ENCODE peak calls at places on chromosomes 6 and 20, in six cellular contexts. Q is A549, T is neuronal stem cell, E is Karpas-422, N is fibroblast of lung, B is GM23248. D is an unnamed sample.

GRCh38 chr6:114080891-114081510 is 110.1 kb upstream of the HDAC2 start:
- DNase-seq in E (no peak), N (peak), Q (no peak), T (no peak), B (peak), D (no peak)

GRCh38 chr6:16059496-16059895 is 69.4 kb upstream of the MYLIP start:
- DNase-seq in E (no peak), Q (no peak), T (no peak), N (no peak), B (no peak), D (no peak)

GRCh38 chr6:95518630-95519227 is 58.6 kb upstream of the MANEA start:
- DNase-seq in N (no peak), Q (no peak), T (no peak), E (no peak), B (no peak), D (no peak)

GRCh38 chr6:79810153-79810806 is 137.1 kb downstream of the ELOVL4 start:
- DNase-seq in Q (no peak), N (no peak), E (no peak), B (no peak), T (peak), D (no peak)

GRCh38 chr6:24547243-24547642 is 52.5 kb downstream of the ALDH5A1 start:
- DNase-seq in T (no peak), E (peak), N (no peak), Q (no peak), B (peak), D (no peak)

GRCh38 chr6:28807682-28808280 is 116.0 kb downstream of the TRIM27 start:
- DNase-seq in E (peak), B (peak), Q (no peak), N (peak), T (no peak), D (peak)

GRCh38 chr20:9570612-9571011 is 56.2 kb downstream of the LAMP5 start:
- DNase-seq in B (no peak), T (no peak), N (no peak), E (no peak), Q (no peak), D (no peak)

GRCh38 chr6:53417141-53417540 is 68.4 kb upstream of the ELOVL5 start:
- DNase-seq in Q (no peak), E (no peak), T (no peak), N (no peak), B (no peak), D (no peak)

GRCh38 chr20:58450259-58450658 is 61.2 kb downstream of the VAPB start:
- DNase-seq in T (no peak), Q (no peak), E (no peak), B (peak), N (no peak), D (no peak)

GRCh38 chr6:30397697-30398096 is 52.7 kb downstream of the RPP21 start:
- DNase-seq in T (no peak), N (no peak), E (peak), Q (no peak), B (no peak), D (no peak)

GRCh38 chr20:23753589-23753988 is 2.9 kb upstream of the CST1 start:
- DNase-seq in Q (no peak), B (no peak), N (no peak), E (no peak), T (no peak), D (no peak)

GRCh38 chr6:43243649-43244321 is 504 bp downstream of the TTBK1 start:
- DNase-seq in E (no peak), N (no peak), B (no peak), T (no peak), Q (no peak), D (no peak)

GRCh38 chr6:8180327-8181161 is 78.2 kb upstream of the EEF1E1 start:
- DNase-seq in N (peak), E (no peak), B (peak), Q (no peak), T (peak), D (peak)

GRCh38 chr20:38171301-38172010 is 6.4 kb upstream of the TGM2 start:
- DNase-seq in N (no peak), T (no peak), Q (no peak), E (no peak), B (peak), D (no peak)

GRCh38 chr20:50392138-50392866 is 117.9 kb upstream of the PTPN1 start:
- DNase-seq in E (no peak), B (no peak), T (no peak), N (no peak), Q (no peak), D (peak)

GRCh38 chr6:159060107-159060506 is 15.3 kb upstream of the TAGAP start:
- DNase-seq in B (no peak), Q (no peak), N (no peak), E (no peak), T (no peak), D (no peak)

GRCh38 chr20:33415948-33416347 is 14.6 kb upstream of the CDK5RAP1 start:
- DNase-seq in N (peak), T (peak), B (peak), Q (peak), E (peak), D (peak)

GRCh38 chr6:108193835-108194234 is 28.0 kb downstream of the NR2E1 start:
- DNase-seq in E (no peak), B (no peak), N (no peak), Q (no peak), T (no peak), D (no peak)

GRCh38 chr20:3932277-3933073 is 43.3 kb downstream of the PANK2 start:
- DNase-seq in B (peak), E (no peak), T (no peak), Q (no peak), N (peak), D (no peak)
- H3K4me2 ChIP-seq in B (peak), E (no peak), T (no peak), Q (peak), N (peak), D (peak)

DNA sequence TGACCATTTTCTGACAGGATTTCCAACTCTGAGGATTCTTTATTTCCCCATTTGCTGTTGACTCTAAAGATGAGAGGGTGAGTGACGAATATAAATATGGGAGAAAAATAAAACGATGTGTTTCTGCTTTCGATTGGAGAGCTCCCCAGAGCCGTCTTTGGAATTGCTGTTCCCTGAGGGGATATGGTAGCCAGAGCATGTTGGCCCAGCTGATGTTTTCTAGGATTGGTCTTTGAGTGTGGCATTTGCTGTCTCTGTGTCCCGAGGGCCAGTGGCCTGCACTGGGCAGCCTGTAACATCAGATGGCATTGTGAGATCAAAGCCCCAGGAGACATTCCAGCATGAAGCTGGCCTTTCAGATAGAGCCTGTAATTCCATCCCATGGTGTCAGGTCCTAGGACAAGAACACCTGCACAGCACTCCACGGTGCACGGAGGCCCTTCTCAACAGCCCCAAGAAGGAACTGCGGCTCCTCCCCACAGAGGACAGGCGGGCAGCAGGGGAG is 26.7 kb downstream of the PKIG start:
- DNase-seq in Q (no peak), B (no peak), T (no peak), N (no peak), E (no peak), D (no peak)
- H3K4me2 ChIP-seq in Q (peak), B (peak), T (no peak), N (peak), E (peak), D (peak)

GRCh38 chr6:26494117-26494516 is 6.0 kb upstream of the BTN1A1 start:
- DNase-seq in E (no peak), N (no peak), Q (no peak), B (no peak), T (no peak), D (no peak)

GRCh38 chr6:26493258-26493657 is 6.8 kb upstream of the BTN1A1 start:
- DNase-seq in B (peak), Q (no peak), T (no peak), N (peak), E (peak), D (no peak)

GRCh38 chr6:26500102-26500501 is at the start of gene BTN1A1:
- DNase-seq in N (no peak), Q (no peak), B (no peak), E (no peak), T (no peak), D (no peak)

GRCh38 chr6:26501482-26501986 is 1.4 kb downstream of the BTN1A1 start:
- DNase-seq in E (no peak), B (peak), Q (no peak), N (peak), T (no peak), D (no peak)

GRCh38 chr6:26497610-26498009 is 2.5 kb upstream of the BTN1A1 start:
- DNase-seq in N (no peak), Q (no peak), B (no peak), E (no peak), T (no peak), D (no peak)
- H3K4me2 ChIP-seq in N (no peak), Q (no peak), B (no peak), E (no peak), T (no peak), D (no peak)

GRCh38 chr6:110687326-110687725 is 127.9 kb downstream of the CDK19 start:
- DNase-seq in Q (no peak), T (no peak), B (no peak), E (no peak), N (no peak), D (no peak)
- H3K4me2 ChIP-seq in Q (no peak), T (no peak), B (no peak), E (no peak), N (no peak), D (no peak)

DNA sequence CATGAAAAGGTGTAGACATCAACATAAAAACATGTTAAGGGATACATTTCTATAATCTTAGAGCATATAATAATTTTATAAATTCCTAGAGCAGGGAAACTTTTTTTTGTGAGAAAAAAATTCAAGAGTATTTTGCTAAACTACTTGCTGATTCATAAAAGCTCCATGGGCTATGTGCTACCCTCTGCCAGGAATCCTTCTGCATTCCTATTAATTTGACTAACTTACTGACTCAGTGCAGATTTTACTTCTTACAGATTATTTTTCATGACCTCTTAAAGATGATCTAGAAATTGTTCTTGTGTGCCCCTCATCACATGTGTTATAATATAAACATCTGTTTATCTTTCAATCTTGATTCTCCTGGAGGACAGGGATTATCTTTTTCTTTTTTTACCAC is 5.7 kb downstream of the VTA1 start:
- DNase-seq in B (peak), T (no peak), E (no peak), Q (no peak), N (peak), D (no peak)
- H3K4me2 ChIP-seq in B (peak), T (no peak), E (peak), Q (peak), N (peak), D (no peak)

GRCh38 chr6:20492099-20492498 is 42.2 kb upstream of the CDKAL1 start:
- DNase-seq in B (no peak), E (no peak), N (no peak), T (no peak), Q (no peak), D (no peak)

GRCh38 chr6:20497200-20497820 is 36.9 kb upstream of the CDKAL1 start:
- DNase-seq in N (peak), B (peak), Q (no peak), E (no peak), T (no peak), D (peak)
- H3K4me2 ChIP-seq in N (no peak), B (no peak), Q (no peak), E (no peak), T (no peak), D (no peak)

GRCh38 chr6:98841589-98842488 is 7.5 kb downstream of the POU3F2 start:
- DNase-seq in Q (no peak), T (peak), B (no peak), N (no peak), E (no peak), D (no peak)
- H3K4me2 ChIP-seq in Q (no peak), T (peak), B (no peak), N (no peak), E (no peak), D (no peak)

GRCh38 chr6:33957391-33958207 is 153.8 kb upstream of the MLN start:
- DNase-seq in T (no peak), B (no peak), E (no peak), N (no peak), Q (no peak), D (no peak)
- H3K4me2 ChIP-seq in T (no peak), B (no peak), E (no peak), N (no peak), Q (no peak), D (no peak)

GRCh38 chr6:32461493-32461892 is 21.8 kb downstream of the HLA-DRA start:
- DNase-seq in B (no peak), Q (no peak), E (no peak), T (no peak), N (no peak), D (no peak)

GRCh38 chr6:32457054-32457453 is 17.4 kb downstream of the HLA-DRA start:
- DNase-seq in Q (no peak), B (no peak), N (no peak), T (no peak), E (peak), D (no peak)

GRCh38 chr6:32459781-32460424 is 20.2 kb downstream of the HLA-DRA start:
- DNase-seq in Q (no peak), E (no peak), B (peak), T (no peak), N (no peak), D (no peak)

GRCh38 chr6:32460528-32460927 is 20.8 kb downstream of the HLA-DRA start:
- DNase-seq in T (no peak), N (no peak), E (peak), B (no peak), Q (no peak), D (no peak)

GRCh38 chr6:32462609-32463008 is 22.9 kb downstream of the HLA-DRA start:
- DNase-seq in E (no peak), Q (no peak), B (no peak), T (no peak), N (no peak), D (peak)
- H3K4me2 ChIP-seq in E (no peak), Q (no peak), B (no peak), T (no peak), N (no peak), D (no peak)